ENCODE peak calls at places on chromosome 19, in four cellular contexts. D is DND-41; Q is aorta; O is effector memory CD4-positive, alpha-beta T cell. J is an unnamed sample.

GRCh38 chr19:35119091-35119490 is 3.5 kb downstream of the FXYD3 start:
- DNase-seq in Q (peak; percentile 45), O (no peak), D (no peak), J (no peak)

GRCh38 chr19:37172368-37173366 is at the start of gene ZNF585A:
- DNase-seq in D (peak; percentile 96), Q (peak; percentile 95), O (peak; percentile 80), J (peak; percentile 95)

GRCh38 chr19:1173160-1173844 is 766 bp downstream of the SBNO2 start:
- DNase-seq in Q (no peak), O (no peak), D (peak; percentile 27), J (no peak)

GRCh38 chr19:4302238-4302630 is at the start of gene TMIGD2:
- DNase-seq in Q (no peak), D (peak; percentile 43), O (no peak), J (no peak)

GRCh38 chr19:58009301-58009665 is 6.7 kb upstream of the ZNF606 start:
- DNase-seq in Q (no peak), O (no peak), D (no peak), J (no peak)

GRCh38 chr19:48833049-48833448 is 3.2 kb downstream of the HSD17B14 start:
- DNase-seq in O (no peak), D (no peak), Q (no peak), J (no peak)

GRCh38 chr19:18520848-18521691 is 800 bp downstream of the ELL start:
- DNase-seq in Q (peak; percentile 68), O (no peak), D (peak; percentile 22), J (peak; percentile 34)

GRCh38 chr19:30675086-30675485 is 302.9 kb downstream of the ZNF536 start:
- DNase-seq in Q (no peak), O (no peak), D (no peak), J (no peak)

GRCh38 chr19:10852098-10852800 is 4.0 kb downstream of the C19orf38 start:
- DNase-seq in D (no peak), O (no peak), Q (no peak), J (no peak)

GRCh38 chr19:33740811-33741396 is 55.8 kb upstream of the KCTD15 start:
- DNase-seq in O (no peak), D (peak; percentile 61), Q (no peak), J (peak; percentile 7)

GRCh38 chr19:10505583-10506229 is 2.5 kb upstream of the KEAP1 start:
- DNase-seq in O (peak; percentile 55), D (peak; percentile 80), Q (peak; percentile 85), J (peak; percentile 77)

GRCh38 chr19:50823389-50824042 is at the start of gene KLK1:
- DNase-seq in O (no peak), Q (no peak), D (no peak), J (no peak)

GRCh38 chr19:35141627-35142401 is 1.2 kb upstream of the FXYD7 start:
- DNase-seq in D (no peak), Q (no peak), O (no peak), J (peak; percentile 17)

GRCh38 chr19:579111-579841 is 6.9 kb downstream of the BSG start:
- DNase-seq in D (no peak), Q (no peak), O (no peak), J (no peak)

GRCh38 chr19:58392945-58393724 is 2.3 kb upstream of the RNF225 start:
- DNase-seq in O (no peak), D (no peak), Q (no peak), J (no peak)

GRCh38 chr19:34306213-34306661 is 51.9 kb downstream of the GARRE1 start:
- DNase-seq in D (no peak), Q (no peak), O (no peak), J (no peak)

GRCh38 chr19:49149652-49150105 is 5.5 kb downstream of the HRC start:
- DNase-seq in D (no peak), Q (peak; percentile 83), O (no peak), J (no peak)

GRCh38 chr19:34220472-34221063 is 33.8 kb upstream of the GARRE1 start:
- DNase-seq in D (peak; percentile 56), Q (peak; percentile 68), O (peak; percentile 16), J (peak; percentile 47)

GRCh38 chr19:51821921-51822716 is 27.2 kb downstream of the FPR3 start:
- DNase-seq in O (no peak), Q (no peak), D (no peak), J (no peak)

GRCh38 chr19:50450369-50451222 is 17.9 kb downstream of the MYBPC2 start:
- DNase-seq in O (no peak), D (no peak), Q (no peak), J (no peak)

GRCh38 chr19:7230826-7231225 is 63.4 kb downstream of the INSR start:
- DNase-seq in Q (peak; percentile 80), O (no peak), D (no peak), J (no peak)

GRCh38 chr19:29505034-29505824 is 20.6 kb upstream of the VSTM2B start:
- DNase-seq in Q (no peak), D (no peak), O (no peak), J (no peak)

GRCh38 chr19:58181902-58182576 is 822 bp upstream of the ZNF274 start:
- DNase-seq in D (peak; percentile 76), O (peak; percentile 28), Q (peak; percentile 59), J (peak; percentile 56)

GRCh38 chr19:42313096-42313839 is at the start of gene TMEM145:
- DNase-seq in O (no peak), Q (no peak), D (peak; percentile 50), J (peak; percentile 42)

GRCh38 chr19:2254052-2254872 is 2.0 kb downstream of the JSRP1 start:
- DNase-seq in O (no peak), Q (no peak), D (no peak), J (no peak)
- H3K4me3 ChIP-seq in O (no peak overlapping the region), Q (no peak overlapping the region), D (no peak overlapping the region), J (no peak overlapping the region)

GRCh38 chr19:20860339-20860738 is 62.7 kb upstream of the ZNF85 start:
- DNase-seq in Q (no peak), O (no peak), D (no peak), J (no peak)

GRCh38 chr19:20863176-20863575 is 59.9 kb upstream of the ZNF85 start:
- DNase-seq in Q (peak; percentile 33), D (no peak), O (no peak), J (no peak)

GRCh38 chr19:20858861-20859260 is 64.2 kb upstream of the ZNF85 start:
- DNase-seq in O (no peak), D (no peak), Q (no peak), J (no peak)

DNA sequence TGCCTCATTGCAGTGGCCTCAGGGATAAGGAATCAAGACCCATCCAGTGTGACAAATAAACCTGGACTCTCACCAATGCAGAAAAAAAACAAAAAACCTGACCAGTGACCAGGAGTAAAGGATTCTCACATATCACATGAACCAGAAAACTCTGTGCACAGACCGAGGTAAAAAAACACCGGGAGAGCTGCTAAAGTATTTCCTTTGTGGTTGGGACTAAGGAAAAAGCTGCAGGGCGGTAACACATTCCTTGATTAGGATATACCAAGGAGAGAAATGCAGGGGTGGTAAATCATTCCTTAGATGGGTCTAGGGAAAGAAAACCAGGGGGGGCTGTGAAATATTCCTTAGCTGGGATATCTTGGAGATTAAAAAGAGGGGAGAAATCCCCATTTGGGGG is 64.8 kb upstream of the ZNF85 start:
- DNase-seq in O (no peak), Q (no peak), D (no peak), J (no peak)
- H3K4me3 ChIP-seq in O (no peak overlapping the region), Q (no peak overlapping the region), D (no peak overlapping the region), J (no peak overlapping the region)

GRCh38 chr19:14367016-14367415 is 14.2 kb upstream of the ADGRE5 start:
- DNase-seq in O (no peak), D (no peak), Q (no peak), J (no peak)
- H3K4me3 ChIP-seq in O (no peak overlapping the region), D (no peak overlapping the region), Q (no peak overlapping the region), J (peak overlapping the region; percentile 59)

DNA sequence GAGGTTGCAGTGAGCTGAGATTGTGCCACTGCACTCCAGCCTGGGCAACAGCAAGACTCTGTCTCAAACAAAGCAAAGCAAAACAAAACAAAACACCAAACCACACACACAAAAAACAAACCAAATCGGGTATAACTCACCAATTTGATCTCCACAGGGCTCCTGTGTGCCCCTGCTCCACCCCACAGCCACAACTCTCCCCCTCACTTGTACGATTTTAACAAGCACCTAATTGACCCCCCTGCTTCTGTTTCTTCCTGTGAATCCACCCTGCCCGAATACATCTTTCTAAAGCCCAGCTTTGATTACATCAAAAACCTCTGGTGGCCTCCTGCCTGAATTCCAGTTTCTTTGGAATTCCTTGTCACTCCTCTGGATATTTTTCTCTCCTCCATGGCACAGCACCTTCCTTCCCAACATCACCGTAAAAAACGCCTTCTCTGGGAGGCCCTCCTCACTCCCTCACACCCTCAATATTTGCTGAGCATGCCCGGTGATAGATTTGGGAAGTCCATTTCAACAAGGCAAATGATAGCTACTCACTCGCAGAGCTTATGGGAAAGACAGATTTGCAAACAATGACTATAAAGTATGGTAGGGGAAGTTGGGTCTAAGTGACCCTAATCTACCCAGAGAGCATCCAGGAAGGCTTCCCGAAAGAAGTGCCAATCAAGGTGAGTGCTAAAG is 11.6 kb upstream of the RANBP3 start:
- DNase-seq in Q (no peak), D (no peak), O (no peak), J (no peak)
- H3K4me3 ChIP-seq in Q (no peak overlapping the region), D (no peak overlapping the region), O (no peak overlapping the region), J (no peak overlapping the region)

GRCh38 chr19:45402469-45403070 is 2.3 kb downstream of the PPP1R13L start:
- DNase-seq in D (no peak), Q (no peak), O (no peak), J (peak; percentile 24)
- H3K4me3 ChIP-seq in D (no peak overlapping the region), Q (no peak overlapping the region), O (no peak overlapping the region), J (no peak overlapping the region)

GRCh38 chr19:17466487-17466850 is 3.9 kb upstream of the SLC27A1 start:
- DNase-seq in O (no peak), Q (no peak), D (no peak), J (no peak)

GRCh38 chr19:17469371-17470203 is 737 bp upstream of the SLC27A1 start:
- DNase-seq in Q (peak; percentile 98), D (peak; percentile 78), O (peak; percentile 89), J (peak; percentile 87)

GRCh38 chr19:17468302-17469091 is 1.8 kb upstream of the SLC27A1 start:
- DNase-seq in D (no peak), Q (peak; percentile 67), O (no peak), J (no peak)

GRCh38 chr19:17469092-17469370 is 1.3 kb upstream of the SLC27A1 start:
- DNase-seq in D (no peak), Q (no peak), O (no peak), J (no peak)

GRCh38 chr19:17467471-17468301 is 2.6 kb upstream of the SLC27A1 start:
- DNase-seq in O (no peak), D (no peak), Q (no peak), J (no peak)
- H3K4me3 ChIP-seq in O (no peak overlapping the region), D (no peak overlapping the region), Q (no peak overlapping the region), J (no peak overlapping the region)

GRCh38 chr19:38190061-38190460 is 34.0 kb downstream of the DPF1 start:
- DNase-seq in Q (no peak), O (no peak), D (no peak), J (no peak)
- H3K4me3 ChIP-seq in Q (no peak overlapping the region), O (no peak overlapping the region), D (no peak overlapping the region), J (no peak overlapping the region)